ENCODE peak calls at places on chromosomes 3 and 15, in ten cellular contexts. Q is neuronal stem cell, K is sigmoid colon, V is HCEC 1CT, A is NCI-H460, E is cerebellum, G is A549, Z is NCI-H1092 treated with DMSO at 0.1 percent for 48 hours, U is OCI-LY7, W is pulmonary artery endothelial cell. L is an unnamed sample.

GRCh38 chr3:50221413-50222168 is 14.4 kb upstream of the GNAI2 start:
- DNase-seq in Q (no peak), K (no peak), V (no peak), A (no peak), E (no peak), G (no peak), Z (no peak), U (peak; percentile 27), W (no peak), L (no peak)

GRCh38 chr3:9130318-9131110 is 118.9 kb downstream of the SRGAP3 start:
- DNase-seq in Q (no peak), K (no peak), V (no peak), A (no peak), E (peak; percentile 66), G (no peak), Z (no peak), U (no peak), W (no peak), L (no peak)

GRCh38 chr3:93961489-93961888 is 12.2 kb downstream of the PROS1 start:
- DNase-seq in Q (no peak), K (no peak), V (no peak), A (no peak), E (no peak), G (no peak), Z (no peak), U (no peak), W (no peak), L (no peak)

GRCh38 chr3:162014284-162014683 is 517.7 kb downstream of the OTOL1 start:
- DNase-seq in Q (no peak), K (no peak), V (no peak), A (no peak), E (no peak), G (no peak), Z (no peak), U (no peak), W (no peak), L (no peak)

GRCh38 chr3:126473292-126474168 is 2.2 kb downstream of the ZXDC start:
- DNase-seq in Q (no peak), K (no peak), V (no peak), A (no peak), E (no peak), G (no peak), Z (no peak), U (peak; percentile 7), W (no peak), L (no peak)

GRCh38 chr3:6571448-6571847 is 289.5 kb upstream of the GRM7 start:
- DNase-seq in Q (no peak), K (no peak), V (no peak), A (no peak), E (no peak), G (no peak), Z (no peak), U (no peak), W (no peak), L (no peak)

GRCh38 chr3:48274452-48274851 is 33.5 kb downstream of the ZNF589 start:
- DNase-seq in Q (no peak), K (no peak), V (no peak), A (no peak), E (no peak), G (no peak), Z (no peak), U (no peak), W (no peak), L (no peak)

GRCh38 chr15:66293419-66294156 is at the start of gene DIS3L:
- DNase-seq in Q (peak; percentile 48), K (peak; percentile 75), V (peak; percentile 57), A (peak; percentile 26), E (peak; percentile 65), G (peak; percentile 81), Z (peak; percentile 58), U (peak; percentile 87), W (no peak), L (peak; percentile 71)

GRCh38 chr3:41742127-41742526 is 219.8 kb downstream of the ULK4 start:
- DNase-seq in Q (no peak), K (no peak), V (no peak), A (no peak), E (no peak), G (no peak), Z (no peak), U (no peak), W (no peak), L (peak; percentile 22)

GRCh38 chr3:39407259-39407629 is 724 bp downstream of the RPSA start:
- DNase-seq in Q (no peak), K (no peak), V (no peak), A (no peak), E (no peak), G (no peak), Z (no peak), U (no peak), W (no peak), L (no peak)

GRCh38 chr15:79820176-79820575 is 76.6 kb downstream of the MTHFS start:
- DNase-seq in Q (no peak), K (no peak), V (no peak), A (no peak), E (no peak), G (no peak), Z (no peak), U (no peak), W (no peak), L (no peak)

GRCh38 chr15:48544816-48545215 is 100.7 kb downstream of the FBN1 start:
- DNase-seq in Q (no peak), K (no peak), V (peak; percentile 32), A (no peak), E (no peak), G (no peak), Z (no peak), U (no peak), W (no peak), L (no peak)

GRCh38 chr15:90677807-90678790 is 39.0 kb upstream of the BLM start:
- DNase-seq in Q (no peak), K (no peak), V (no peak), A (no peak), E (no peak), G (no peak), Z (no peak), U (peak; percentile 38), W (no peak), L (no peak)

GRCh38 chr15:38069506-38069905 is 135.1 kb downstream of the TMCO5A start:
- DNase-seq in Q (no peak), K (peak; percentile 68), V (peak; percentile 79), A (peak; percentile 32), E (no peak), G (peak; percentile 25), Z (no peak), U (peak; percentile 32), W (no peak), L (no peak)

L was measured in HEK293T.